ENCODE peak calls at places on chromosomes 12 and 14, in seven cellular contexts. I, U, C, M, B, J and V are unnamed samples.
A peak's percentile ranks its signal among the peaks of the same experiment; 100 is the strongest.

GRCh38 chr14:103654619-103655018 is 25.6 kb downstream of the KLC1 start:
- DNase-seq in I (no peak), U (no peak), C (no peak), M (no peak), B (no peak), J (no peak), V (no peak)

GRCh38 chr12:64036414-64036813 is 185.7 kb downstream of the KICS2 start:
- DNase-seq in I (no peak), U (no peak), C (no peak), M (no peak), B (no peak), J (no peak), V (no peak)

GRCh38 chr14:27242874-27243273 is 645.0 kb upstream of the NOVA1 start:
- DNase-seq in I (peak; percentile 38), U (no peak), C (no peak), M (no peak), B (peak; percentile 0), J (no peak), V (no peak)

GRCh38 chr12:54360717-54361456 is 3.4 kb downstream of the GPR84 start:
- DNase-seq in I (peak; percentile 83), U (peak; percentile 82), C (peak; percentile 86), M (peak; percentile 75), B (peak; percentile 89), J (peak; percentile 88), V (no peak)

GRCh38 chr14:50335389-50335788 is 23.3 kb downstream of the DMAC2L start:
- DNase-seq in I (peak; percentile 67), U (peak; percentile 72), C (peak; percentile 75), M (peak; percentile 72), B (peak; percentile 89), J (peak; percentile 54), V (peak; percentile 76)

GRCh38 chr12:52082026-52082667 is 2.6 kb downstream of the SMIM41 start:
- DNase-seq in I (peak; percentile 56), U (peak; percentile 61), C (peak; percentile 69), M (no peak), B (no peak), J (no peak), V (no peak)

GRCh38 chr14:37116933-37117844 is 55.2 kb downstream of the SLC25A21 start:
- DNase-seq in I (peak; percentile 84), U (peak; percentile 60), C (peak; percentile 44), M (peak; percentile 47), B (peak; percentile 91), J (peak; percentile 74), V (no peak)

GRCh38 chr12:28802706-28803438 is 346.2 kb upstream of the FAR2 start:
- DNase-seq in I (peak; percentile 18), U (no peak), C (no peak), M (no peak), B (peak; percentile 4), J (no peak), V (no peak)

GRCh38 chr14:75960219-75960618 is 21.6 kb downstream of the TGFB3 start:
- DNase-seq in I (no peak), U (no peak), C (no peak), M (no peak), B (no peak), J (no peak), V (no peak)

GRCh38 chr14:98138666-98139065 is 1133.3 kb downstream of the BCL11B start:
- DNase-seq in I (peak; percentile 3), U (no peak), C (no peak), M (no peak), B (no peak), J (peak; percentile 30), V (peak; percentile 31)

DNA sequence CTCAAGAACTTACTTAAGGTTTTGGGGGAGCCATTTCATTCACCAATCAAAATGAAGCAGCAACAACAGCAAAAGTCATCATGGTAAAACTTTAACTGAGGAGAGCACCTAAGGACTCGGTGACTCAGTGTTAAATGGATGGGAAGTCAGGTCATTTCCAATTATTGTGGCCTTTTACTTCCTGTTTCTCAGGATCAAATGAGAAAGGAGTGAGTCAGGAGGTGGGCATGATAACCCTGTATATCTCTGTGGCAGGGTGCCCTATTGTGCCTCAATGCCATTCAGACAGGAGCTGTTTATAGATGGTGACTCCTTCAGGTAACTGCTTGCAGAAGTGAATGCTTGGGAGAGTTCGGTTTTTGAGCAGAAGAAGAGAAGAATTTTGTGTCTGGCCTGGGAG is 135.5 kb upstream of the CPM start:
- DNase-seq in I (peak; percentile 78), U (peak; percentile 53), C (no peak), M (no peak), B (no peak), J (peak; percentile 86), V (no peak)
- H3K4me3 ChIP-seq in I (no peak overlapping the region), U (no peak overlapping the region), C (no peak overlapping the region), M (no peak overlapping the region), B (no peak overlapping the region), J (no peak overlapping the region), V (no peak overlapping the region)

GRCh38 chr14:51394391-51394790 is 154.3 kb downstream of the TMX1 start:
- DNase-seq in I (peak; percentile 26), U (peak; percentile 70), C (peak; percentile 89), M (no peak), B (peak; percentile 14), J (no peak), V (no peak)

GRCh38 chr14:51398898-51399297 is 158.9 kb downstream of the TMX1 start:
- DNase-seq in I (peak; percentile 98), U (peak; percentile 97), C (peak; percentile 82), M (peak; percentile 93), B (peak; percentile 79), J (peak; percentile 91), V (no peak)

GRCh38 chr14:51395361-51395849 is 155.4 kb downstream of the TMX1 start:
- DNase-seq in I (peak; percentile 98), U (peak; percentile 89), C (peak; percentile 83), M (peak; percentile 79), B (peak; percentile 80), J (peak; percentile 22), V (no peak)

GRCh38 chr14:51394804-51395203 is 154.8 kb downstream of the TMX1 start:
- DNase-seq in I (no peak), U (no peak), C (no peak), M (no peak), B (no peak), J (no peak), V (peak; percentile 79)

DNA sequence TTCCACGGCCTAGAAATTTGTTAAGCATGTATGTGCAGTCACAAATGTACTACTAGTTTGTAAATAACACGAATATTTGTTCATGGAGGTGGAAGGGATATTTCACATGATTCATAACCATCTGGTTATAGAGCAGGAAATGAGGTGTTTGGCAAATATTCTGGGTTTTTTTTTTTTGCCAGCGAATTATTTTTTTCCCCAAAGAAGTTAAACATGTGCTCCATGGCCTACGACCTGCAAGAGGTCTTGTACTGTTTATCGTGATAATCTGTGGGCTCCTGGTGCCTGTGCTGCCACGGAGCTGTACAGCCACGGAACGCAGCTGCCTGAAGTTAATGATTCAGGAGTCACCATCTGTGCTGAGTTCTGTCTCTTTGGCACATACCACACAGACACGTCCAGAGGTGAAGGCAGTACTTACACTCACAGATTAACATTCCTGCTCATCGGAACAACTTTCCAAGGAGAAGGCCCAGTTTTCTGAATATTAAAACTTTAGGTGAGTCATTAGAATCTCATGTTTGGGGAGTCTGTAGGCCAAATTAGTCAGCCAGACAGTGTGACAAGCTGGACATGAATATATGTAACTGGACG is 156.3 kb downstream of the TMX1 start:
- DNase-seq in I (peak; percentile 98), U (peak; percentile 98), C (peak; percentile 88), M (peak; percentile 95), B (peak; percentile 97), J (peak; percentile 74), V (no peak)
- H3K4me3 ChIP-seq in I (no peak overlapping the region), U (no peak overlapping the region), C (peak overlapping the region; percentile 40), M (peak overlapping the region; percentile 10), B (no peak overlapping the region), J (no peak overlapping the region), V (no peak overlapping the region)

GRCh38 chr14:69259531-69260245 is at the start of gene GALNT16:
- DNase-seq in I (no peak), U (peak; percentile 12), C (peak; percentile 51), M (no peak), B (peak; percentile 19), J (peak; percentile 56), V (no peak)

GRCh38 chr14:69261761-69262331 is 1.9 kb downstream of the GALNT16 start:
- DNase-seq in I (no peak), U (peak; percentile 15), C (no peak), M (no peak), B (no peak), J (peak; percentile 23), V (no peak)

GRCh38 chr14:69262516-69262915 is 2.6 kb downstream of the GALNT16 start:
- DNase-seq in I (no peak), U (no peak), C (no peak), M (no peak), B (no peak), J (no peak), V (no peak)

GRCh38 chr14:69260246-69260978 is 454 bp downstream of the GALNT16 start:
- DNase-seq in I (no peak), U (peak; percentile 4), C (peak; percentile 53), M (peak; percentile 11), B (peak; percentile 14), J (peak; percentile 47), V (no peak)

GRCh38 chr14:69260979-69261605 is 1.1 kb downstream of the GALNT16 start:
- DNase-seq in I (no peak), U (no peak), C (no peak), M (no peak), B (no peak), J (peak; percentile 43), V (no peak)
- H3K4me3 ChIP-seq in I (peak overlapping the region; percentile 10), U (peak overlapping the region; percentile 2), C (peak overlapping the region; percentile 81), M (peak overlapping the region; percentile 57), B (peak overlapping the region; percentile 54), J (peak overlapping the region; percentile 62), V (peak overlapping the region; percentile 21)

GRCh38 chr12:5188413-5188930 is 144.8 kb downstream of the KCNA5 start:
- DNase-seq in I (no peak), U (no peak), C (no peak), M (no peak), B (no peak), J (no peak), V (no peak)
- H3K4me3 ChIP-seq in I (no peak overlapping the region), U (no peak overlapping the region), C (no peak overlapping the region), M (no peak overlapping the region), B (no peak overlapping the region), J (no peak overlapping the region), V (no peak overlapping the region)

DNA sequence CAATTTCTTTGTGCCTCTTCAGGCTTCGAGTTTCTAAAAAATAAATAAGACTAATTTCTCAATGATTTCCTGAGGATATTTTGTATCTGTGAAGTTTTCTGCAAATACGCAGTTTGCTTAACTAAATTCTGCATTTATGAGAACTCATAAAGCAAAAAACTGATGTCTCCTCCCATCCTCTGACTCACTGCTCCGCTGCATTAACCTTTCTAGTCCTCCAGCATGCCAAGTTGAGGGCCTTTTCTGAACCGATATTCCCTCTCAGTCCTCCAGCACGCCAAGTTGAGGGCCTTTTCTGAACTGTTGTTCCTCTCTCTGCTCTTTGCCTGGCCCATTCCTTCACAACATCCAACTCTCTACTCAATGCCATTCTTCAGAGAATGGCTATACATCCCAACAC is 3.2 kb downstream of the IPO8 start:
- DNase-seq in I (peak; percentile 66), U (peak; percentile 18), C (peak; percentile 3), M (no peak), B (peak; percentile 31), J (no peak), V (no peak)
- H3K4me3 ChIP-seq in I (no peak overlapping the region), U (no peak overlapping the region), C (peak overlapping the region; percentile 86), M (no peak overlapping the region), B (no peak overlapping the region), J (no peak overlapping the region), V (no peak overlapping the region)